ENCODE peak calls at places on chromosomes 2 and 18, in seven cellular contexts. K is chondrocyte, U is ELR, C is iPS DF 6.9, Y is T-helper 2 cell, O is NCI-H2029 treated with DMSO at 0.1 percent for 48 hours, M is H54. L is an unnamed sample.

GRCh38 chr2:42755161-42755900 is 8.6 kb downstream of the OXER1 start:
- DNase-seq in K (no peak), U (no peak), C (no peak), Y (no peak), O (no peak), M (no peak), L (peak)

GRCh38 chr18:80184243-80184772 is 63.0 kb downstream of the PARD6G start:
- DNase-seq in K (no peak), U (no peak), C (no peak), Y (no peak), O (no peak), M (no peak), L (no peak)

GRCh38 chr2:69375494-69376353 is 11.3 kb downstream of the GFPT1 start:
- DNase-seq in K (no peak), U (peak), C (peak), Y (no peak), O (peak), M (no peak), L (peak)

GRCh38 chr2:129731925-129732629 is 247.4 kb upstream of the RAB6C start:
- DNase-seq in K (no peak), U (no peak), C (no peak), Y (no peak), O (no peak), M (no peak), L (no peak)

GRCh38 chr2:109432421-109432820 is 181.3 kb downstream of the SEPTIN10 start:
- DNase-seq in K (peak), U (no peak), C (no peak), Y (no peak), O (no peak), M (no peak), L (no peak)

GRCh38 chr2:227881866-227882517 is 10.6 kb downstream of the DAW1 start:
- DNase-seq in K (no peak), U (peak), C (no peak), Y (no peak), O (no peak), M (no peak), L (peak)

GRCh38 chr18:28120811-28121210 is 56.1 kb downstream of the CDH2 start:
- DNase-seq in K (no peak), U (no peak), C (no peak), Y (no peak), O (no peak), M (no peak), L (no peak)

GRCh38 chr2:83196225-83196624 is 1262.9 kb downstream of the SUCLG1 start:
- DNase-seq in K (no peak), U (peak), C (no peak), Y (no peak), O (peak), M (no peak), L (peak)

GRCh38 chr2:10083692-10084566 is 3.7 kb upstream of the CYS1 start:
- DNase-seq in K (no peak), U (no peak), C (no peak), Y (no peak), O (peak), M (peak), L (no peak)

GRCh38 chr2:183812091-183812490 is 687.8 kb downstream of the NUP35 start:
- DNase-seq in K (no peak), U (peak), C (no peak), Y (no peak), O (no peak), M (no peak), L (peak)

GRCh38 chr2:202911513-202912341 is at the start of the genes CARF and WDR12:
- DNase-seq in K (peak), U (peak), C (peak), Y (peak), O (peak), M (peak), L (peak)

GRCh38 chr2:231704017-231704416 is 4.3 kb upstream of the PTMA start:
- DNase-seq in K (no peak), U (no peak), C (no peak), Y (no peak), O (no peak), M (no peak), L (no peak)

GRCh38 chr2:30403592-30404353 is 43.3 kb upstream of the LCLAT1 start:
- DNase-seq in K (no peak), U (no peak), C (no peak), Y (no peak), O (no peak), M (no peak), L (no peak)

GRCh38 chr2:234355052-234355720 is 141.7 kb downstream of the ARL4C start:
- DNase-seq in K (no peak), U (no peak), C (no peak), Y (no peak), O (no peak), M (no peak), L (no peak)

GRCh38 chr2:42172020-42172419 is 2.9 kb downstream of the EML4 start:
- DNase-seq in K (no peak), U (no peak), C (no peak), Y (no peak), O (no peak), M (no peak), L (no peak)

GRCh38 chr2:225422145-225422544 is 22.6 kb downstream of the NYAP2 start:
- DNase-seq in K (no peak), U (no peak), C (no peak), Y (no peak), O (no peak), M (no peak), L (no peak)

L was measured in EL.